ENCODE peak calls at places on chromosomes 3 and 15, in nine cellular contexts. One of them, this sample, is unnamed.
A peak's percentile ranks its signal among the peaks of the same experiment; 100 is the strongest.

GRCh38 chr3:57753016-57753415 is 3.1 kb upstream of the SLMAP start:
- DNase-seq in nephron progenitor cell: no peak
- DNase-seq in HFFc6: no peak
- DNase-seq in lung microvascular endothelial cell: no peak
- DNase-seq in epithelial cell of prostate: no peak
- DNase-seq in stimulated activated CD4-positive, alpha-beta T cell treated with anti-CD3 and anti-CD28 coated beads, TNF-alpha, amount 100 ng/mL, for 48 hours: no peak
- DNase-seq in NCI-H1048: no peak
- DNase-seq in NCI-H2171 treated with DMSO at 0.1 percent for 48 hours: no peak
- DNase-seq in heart right ventricle: no peak
- DNase-seq in this sample: no peak

GRCh38 chr3:81443948-81444347 is 317.5 kb downstream of the GBE1 start:
- DNase-seq in lung microvascular endothelial cell: peak; percentile 12
- DNase-seq in nephron progenitor cell: no peak
- DNase-seq in heart right ventricle: no peak
- DNase-seq in stimulated activated CD4-positive, alpha-beta T cell treated with anti-CD3 and anti-CD28 coated beads, TNF-alpha, amount 100 ng/mL, for 48 hours: no peak
- DNase-seq in HFFc6: peak; percentile 25
- DNase-seq in epithelial cell of prostate: peak; percentile 41
- DNase-seq in NCI-H2171 treated with DMSO at 0.1 percent for 48 hours: no peak
- DNase-seq in NCI-H1048: no peak
- DNase-seq in this sample: no peak

GRCh38 chr3:153219147-153219546 is 57.1 kb downstream of the RAP2B start:
- DNase-seq in nephron progenitor cell: no peak
- DNase-seq in heart right ventricle: no peak
- DNase-seq in epithelial cell of prostate: no peak
- DNase-seq in stimulated activated CD4-positive, alpha-beta T cell treated with anti-CD3 and anti-CD28 coated beads, TNF-alpha, amount 100 ng/mL, for 48 hours: no peak
- DNase-seq in lung microvascular endothelial cell: no peak
- DNase-seq in NCI-H2171 treated with DMSO at 0.1 percent for 48 hours: no peak
- DNase-seq in HFFc6: no peak
- DNase-seq in NCI-H1048: no peak
- DNase-seq in this sample: no peak

GRCh38 chr15:69854521-69855171 is 243.1 kb downstream of the TLE3 start:
- DNase-seq in heart right ventricle: no peak
- DNase-seq in epithelial cell of prostate: no peak
- DNase-seq in NCI-H1048: no peak
- DNase-seq in lung microvascular endothelial cell: no peak
- DNase-seq in stimulated activated CD4-positive, alpha-beta T cell treated with anti-CD3 and anti-CD28 coated beads, TNF-alpha, amount 100 ng/mL, for 48 hours: no peak
- DNase-seq in nephron progenitor cell: no peak
- DNase-seq in NCI-H2171 treated with DMSO at 0.1 percent for 48 hours: no peak
- DNase-seq in HFFc6: peak; percentile 70
- DNase-seq in this sample: no peak

GRCh38 chr3:13851091-13851849 is 28.6 kb downstream of the WNT7A start:
- DNase-seq in lung microvascular endothelial cell: no peak
- DNase-seq in NCI-H2171 treated with DMSO at 0.1 percent for 48 hours: no peak
- DNase-seq in HFFc6: no peak
- DNase-seq in NCI-H1048: no peak
- DNase-seq in nephron progenitor cell: no peak
- DNase-seq in heart right ventricle: no peak
- DNase-seq in epithelial cell of prostate: no peak
- DNase-seq in stimulated activated CD4-positive, alpha-beta T cell treated with anti-CD3 and anti-CD28 coated beads, TNF-alpha, amount 100 ng/mL, for 48 hours: no peak
- DNase-seq in this sample: no peak

GRCh38 chr3:73669268-73669667 is 44.5 kb upstream of the PDZRN3 start:
- DNase-seq in lung microvascular endothelial cell: no peak
- DNase-seq in nephron progenitor cell: no peak
- DNase-seq in heart right ventricle: no peak
- DNase-seq in NCI-H1048: no peak
- DNase-seq in stimulated activated CD4-positive, alpha-beta T cell treated with anti-CD3 and anti-CD28 coated beads, TNF-alpha, amount 100 ng/mL, for 48 hours: no peak
- DNase-seq in epithelial cell of prostate: no peak
- DNase-seq in HFFc6: peak; percentile 9
- DNase-seq in NCI-H2171 treated with DMSO at 0.1 percent for 48 hours: no peak
- DNase-seq in this sample: no peak

GRCh38 chr3:183548262-183548769 is 7.2 kb downstream of the KLHL6 start:
- DNase-seq in nephron progenitor cell: no peak
- DNase-seq in stimulated activated CD4-positive, alpha-beta T cell treated with anti-CD3 and anti-CD28 coated beads, TNF-alpha, amount 100 ng/mL, for 48 hours: no peak
- DNase-seq in lung microvascular endothelial cell: peak; percentile 93
- DNase-seq in epithelial cell of prostate: peak; percentile 91
- DNase-seq in NCI-H2171 treated with DMSO at 0.1 percent for 48 hours: no peak
- DNase-seq in HFFc6: peak; percentile 71
- DNase-seq in NCI-H1048: no peak
- DNase-seq in heart right ventricle: no peak
- DNase-seq in this sample: peak; percentile 66

GRCh38 chr3:171267089-171267488 is 193.1 kb downstream of the TNIK start:
- DNase-seq in NCI-H2171 treated with DMSO at 0.1 percent for 48 hours: no peak
- DNase-seq in HFFc6: no peak
- DNase-seq in epithelial cell of prostate: no peak
- DNase-seq in nephron progenitor cell: no peak
- DNase-seq in lung microvascular endothelial cell: no peak
- DNase-seq in heart right ventricle: no peak
- DNase-seq in NCI-H1048: no peak
- DNase-seq in stimulated activated CD4-positive, alpha-beta T cell treated with anti-CD3 and anti-CD28 coated beads, TNF-alpha, amount 100 ng/mL, for 48 hours: no peak
- DNase-seq in this sample: no peak

GRCh38 chr3:170809021-170809974 is 60.7 kb downstream of the RPL22L1 start:
- DNase-seq in NCI-H2171 treated with DMSO at 0.1 percent for 48 hours: peak; percentile 90
- DNase-seq in lung microvascular endothelial cell: peak; percentile 85
- DNase-seq in heart right ventricle: peak; percentile 25
- DNase-seq in HFFc6: peak; percentile 74
- DNase-seq in NCI-H1048: peak; percentile 5
- DNase-seq in stimulated activated CD4-positive, alpha-beta T cell treated with anti-CD3 and anti-CD28 coated beads, TNF-alpha, amount 100 ng/mL, for 48 hours: no peak
- DNase-seq in epithelial cell of prostate: peak; percentile 54
- DNase-seq in nephron progenitor cell: peak; percentile 34
- DNase-seq in this sample: peak; percentile 32

GRCh38 chr3:46112296-46112695 is 85.0 kb upstream of the XCR1 start:
- DNase-seq in epithelial cell of prostate: no peak
- DNase-seq in NCI-H2171 treated with DMSO at 0.1 percent for 48 hours: no peak
- DNase-seq in stimulated activated CD4-positive, alpha-beta T cell treated with anti-CD3 and anti-CD28 coated beads, TNF-alpha, amount 100 ng/mL, for 48 hours: no peak
- DNase-seq in lung microvascular endothelial cell: no peak
- DNase-seq in NCI-H1048: no peak
- DNase-seq in heart right ventricle: no peak
- DNase-seq in HFFc6: peak; percentile 44
- DNase-seq in nephron progenitor cell: no peak
- DNase-seq in this sample: no peak

GRCh38 chr15:85525755-85526154 is 145.4 kb downstream of the AKAP13 start:
- DNase-seq in HFFc6: no peak
- DNase-seq in stimulated activated CD4-positive, alpha-beta T cell treated with anti-CD3 and anti-CD28 coated beads, TNF-alpha, amount 100 ng/mL, for 48 hours: no peak
- DNase-seq in NCI-H1048: no peak
- DNase-seq in nephron progenitor cell: no peak
- DNase-seq in heart right ventricle: no peak
- DNase-seq in epithelial cell of prostate: no peak
- DNase-seq in lung microvascular endothelial cell: no peak
- DNase-seq in NCI-H2171 treated with DMSO at 0.1 percent for 48 hours: no peak
- DNase-seq in this sample: no peak

GRCh38 chr3:134955874-134956273 is 160.8 kb downstream of the EPHB1 start:
- DNase-seq in NCI-H2171 treated with DMSO at 0.1 percent for 48 hours: no peak
- DNase-seq in NCI-H1048: no peak
- DNase-seq in stimulated activated CD4-positive, alpha-beta T cell treated with anti-CD3 and anti-CD28 coated beads, TNF-alpha, amount 100 ng/mL, for 48 hours: no peak
- DNase-seq in lung microvascular endothelial cell: no peak
- DNase-seq in nephron progenitor cell: no peak
- DNase-seq in epithelial cell of prostate: no peak
- DNase-seq in heart right ventricle: no peak
- DNase-seq in HFFc6: no peak
- DNase-seq in this sample: no peak

GRCh38 chr15:67184208-67184925 is 70.1 kb downstream of the AAGAB start:
- DNase-seq in HFFc6: no peak
- DNase-seq in epithelial cell of prostate: no peak
- DNase-seq in NCI-H1048: no peak
- DNase-seq in nephron progenitor cell: no peak
- DNase-seq in stimulated activated CD4-positive, alpha-beta T cell treated with anti-CD3 and anti-CD28 coated beads, TNF-alpha, amount 100 ng/mL, for 48 hours: no peak
- DNase-seq in NCI-H2171 treated with DMSO at 0.1 percent for 48 hours: no peak
- DNase-seq in heart right ventricle: no peak
- DNase-seq in lung microvascular endothelial cell: no peak
- DNase-seq in this sample: no peak

GRCh38 chr3:187445352-187445751 is 77.2 kb downstream of the RTP4 start:
- DNase-seq in nephron progenitor cell: no peak
- DNase-seq in stimulated activated CD4-positive, alpha-beta T cell treated with anti-CD3 and anti-CD28 coated beads, TNF-alpha, amount 100 ng/mL, for 48 hours: no peak
- DNase-seq in NCI-H1048: no peak
- DNase-seq in HFFc6: no peak
- DNase-seq in epithelial cell of prostate: no peak
- DNase-seq in lung microvascular endothelial cell: no peak
- DNase-seq in heart right ventricle: no peak
- DNase-seq in NCI-H2171 treated with DMSO at 0.1 percent for 48 hours: no peak
- DNase-seq in this sample: no peak

GRCh38 chr3:105821433-105821832 is 47.4 kb downstream of the CBLB start:
- DNase-seq in nephron progenitor cell: no peak
- DNase-seq in epithelial cell of prostate: no peak
- DNase-seq in HFFc6: no peak
- DNase-seq in stimulated activated CD4-positive, alpha-beta T cell treated with anti-CD3 and anti-CD28 coated beads, TNF-alpha, amount 100 ng/mL, for 48 hours: no peak
- DNase-seq in NCI-H2171 treated with DMSO at 0.1 percent for 48 hours: no peak
- DNase-seq in heart right ventricle: no peak
- DNase-seq in NCI-H1048: no peak
- DNase-seq in lung microvascular endothelial cell: peak; percentile 12
- DNase-seq in this sample: no peak

GRCh38 chr3:18441521-18441920 is 16.4 kb upstream of the SATB1 start:
- DNase-seq in lung microvascular endothelial cell: no peak
- DNase-seq in stimulated activated CD4-positive, alpha-beta T cell treated with anti-CD3 and anti-CD28 coated beads, TNF-alpha, amount 100 ng/mL, for 48 hours: no peak
- DNase-seq in HFFc6: no peak
- DNase-seq in heart right ventricle: no peak
- DNase-seq in NCI-H1048: no peak
- DNase-seq in epithelial cell of prostate: no peak
- DNase-seq in nephron progenitor cell: no peak
- DNase-seq in NCI-H2171 treated with DMSO at 0.1 percent for 48 hours: no peak
- DNase-seq in this sample: no peak

GRCh38 chr3:125512135-125512920 is 7.7 kb downstream of the SNX4 start:
- DNase-seq in heart right ventricle: no peak
- DNase-seq in stimulated activated CD4-positive, alpha-beta T cell treated with anti-CD3 and anti-CD28 coated beads, TNF-alpha, amount 100 ng/mL, for 48 hours: peak; percentile 46
- DNase-seq in NCI-H2171 treated with DMSO at 0.1 percent for 48 hours: peak; percentile 87
- DNase-seq in lung microvascular endothelial cell: peak; percentile 67
- DNase-seq in NCI-H1048: no peak
- DNase-seq in nephron progenitor cell: no peak
- DNase-seq in HFFc6: no peak
- DNase-seq in epithelial cell of prostate: no peak
- DNase-seq in this sample: no peak

GRCh38 chr15:66729339-66729951 is 27.4 kb downstream of the SMAD6 start:
- DNase-seq in NCI-H2171 treated with DMSO at 0.1 percent for 48 hours: no peak
- DNase-seq in HFFc6: peak; percentile 43
- DNase-seq in heart right ventricle: no peak
- DNase-seq in NCI-H1048: no peak
- DNase-seq in nephron progenitor cell: peak; percentile 73
- DNase-seq in lung microvascular endothelial cell: peak; percentile 34
- DNase-seq in epithelial cell of prostate: no peak
- DNase-seq in stimulated activated CD4-positive, alpha-beta T cell treated with anti-CD3 and anti-CD28 coated beads, TNF-alpha, amount 100 ng/mL, for 48 hours: no peak
- DNase-seq in this sample: no peak

GRCh38 chr3:40116478-40117162 is 192.9 kb upstream of the EIF1B start:
- DNase-seq in heart right ventricle: no peak
- DNase-seq in HFFc6: peak; percentile 80
- DNase-seq in stimulated activated CD4-positive, alpha-beta T cell treated with anti-CD3 and anti-CD28 coated beads, TNF-alpha, amount 100 ng/mL, for 48 hours: no peak
- DNase-seq in NCI-H1048: no peak
- DNase-seq in NCI-H2171 treated with DMSO at 0.1 percent for 48 hours: no peak
- DNase-seq in nephron progenitor cell: no peak
- DNase-seq in lung microvascular endothelial cell: peak; percentile 8
- DNase-seq in epithelial cell of prostate: peak; percentile 62
- DNase-seq in this sample: no peak

GRCh38 chr3:122314467-122314866 is 10.6 kb upstream of the CSTA start:
- DNase-seq in NCI-H1048: no peak
- DNase-seq in epithelial cell of prostate: peak; percentile 58
- DNase-seq in nephron progenitor cell: no peak
- DNase-seq in stimulated activated CD4-positive, alpha-beta T cell treated with anti-CD3 and anti-CD28 coated beads, TNF-alpha, amount 100 ng/mL, for 48 hours: no peak
- DNase-seq in NCI-H2171 treated with DMSO at 0.1 percent for 48 hours: no peak
- DNase-seq in heart right ventricle: no peak
- DNase-seq in HFFc6: no peak
- DNase-seq in lung microvascular endothelial cell: no peak
- DNase-seq in this sample: no peak

GRCh38 chr3:183447206-183448001 is 19.0 kb upstream of the MCF2L2 start:
- DNase-seq in NCI-H2171 treated with DMSO at 0.1 percent for 48 hours: peak; percentile 94
- DNase-seq in HFFc6: peak; percentile 80
- DNase-seq in NCI-H1048: no peak
- DNase-seq in epithelial cell of prostate: no peak
- DNase-seq in heart right ventricle: peak; percentile 92
- DNase-seq in lung microvascular endothelial cell: peak; percentile 91
- DNase-seq in stimulated activated CD4-positive, alpha-beta T cell treated with anti-CD3 and anti-CD28 coated beads, TNF-alpha, amount 100 ng/mL, for 48 hours: peak; percentile 74
- DNase-seq in nephron progenitor cell: peak; percentile 92
- DNase-seq in this sample: peak; percentile 92

GRCh38 chr3:69199942-69200341 is 77.5 kb upstream of the LMOD3 start:
- DNase-seq in NCI-H1048: no peak
- DNase-seq in HFFc6: no peak
- DNase-seq in stimulated activated CD4-positive, alpha-beta T cell treated with anti-CD3 and anti-CD28 coated beads, TNF-alpha, amount 100 ng/mL, for 48 hours: no peak
- DNase-seq in heart right ventricle: no peak
- DNase-seq in lung microvascular endothelial cell: no peak
- DNase-seq in nephron progenitor cell: no peak
- DNase-seq in epithelial cell of prostate: no peak
- DNase-seq in NCI-H2171 treated with DMSO at 0.1 percent for 48 hours: no peak
- DNase-seq in this sample: no peak

GRCh38 chr15:58839485-58839884 is 68.4 kb downstream of the MINDY2 start:
- DNase-seq in stimulated activated CD4-positive, alpha-beta T cell treated with anti-CD3 and anti-CD28 coated beads, TNF-alpha, amount 100 ng/mL, for 48 hours: no peak
- DNase-seq in lung microvascular endothelial cell: no peak
- DNase-seq in heart right ventricle: no peak
- DNase-seq in epithelial cell of prostate: no peak
- DNase-seq in nephron progenitor cell: no peak
- DNase-seq in NCI-H2171 treated with DMSO at 0.1 percent for 48 hours: no peak
- DNase-seq in HFFc6: no peak
- DNase-seq in NCI-H1048: no peak
- DNase-seq in this sample: no peak

GRCh38 chr3:112739252-112739945 is 98.5 kb upstream of the CCDC80 start:
- DNase-seq in lung microvascular endothelial cell: no peak
- DNase-seq in nephron progenitor cell: no peak
- DNase-seq in epithelial cell of prostate: no peak
- DNase-seq in NCI-H2171 treated with DMSO at 0.1 percent for 48 hours: no peak
- DNase-seq in NCI-H1048: no peak
- DNase-seq in heart right ventricle: no peak
- DNase-seq in stimulated activated CD4-positive, alpha-beta T cell treated with anti-CD3 and anti-CD28 coated beads, TNF-alpha, amount 100 ng/mL, for 48 hours: no peak
- DNase-seq in HFFc6: peak; percentile 54
- DNase-seq in this sample: no peak

GRCh38 chr3:187889601-187890404 is 144.5 kb upstream of the BCL6 start:
- DNase-seq in heart right ventricle: no peak
- DNase-seq in lung microvascular endothelial cell: no peak
- DNase-seq in nephron progenitor cell: no peak
- DNase-seq in epithelial cell of prostate: no peak
- DNase-seq in HFFc6: no peak
- DNase-seq in stimulated activated CD4-positive, alpha-beta T cell treated with anti-CD3 and anti-CD28 coated beads, TNF-alpha, amount 100 ng/mL, for 48 hours: no peak
- DNase-seq in NCI-H1048: no peak
- DNase-seq in NCI-H2171 treated with DMSO at 0.1 percent for 48 hours: no peak
- DNase-seq in this sample: no peak

GRCh38 chr15:77639431-77639830 is 6.7 kb upstream of the LINGO1 start:
- DNase-seq in HFFc6: no peak
- DNase-seq in nephron progenitor cell: no peak
- DNase-seq in lung microvascular endothelial cell: no peak
- DNase-seq in heart right ventricle: no peak
- DNase-seq in NCI-H2171 treated with DMSO at 0.1 percent for 48 hours: no peak
- DNase-seq in NCI-H1048: no peak
- DNase-seq in epithelial cell of prostate: no peak
- DNase-seq in stimulated activated CD4-positive, alpha-beta T cell treated with anti-CD3 and anti-CD28 coated beads, TNF-alpha, amount 100 ng/mL, for 48 hours: no peak
- DNase-seq in this sample: no peak

GRCh38 chr15:101615414-101615985 is 36.7 kb downstream of the TM2D3 start:
- DNase-seq in NCI-H1048: no peak
- DNase-seq in lung microvascular endothelial cell: no peak
- DNase-seq in stimulated activated CD4-positive, alpha-beta T cell treated with anti-CD3 and anti-CD28 coated beads, TNF-alpha, amount 100 ng/mL, for 48 hours: no peak
- DNase-seq in nephron progenitor cell: no peak
- DNase-seq in HFFc6: no peak
- DNase-seq in heart right ventricle: no peak
- DNase-seq in NCI-H2171 treated with DMSO at 0.1 percent for 48 hours: no peak
- DNase-seq in epithelial cell of prostate: no peak
- DNase-seq in this sample: no peak

GRCh38 chr15:25236861-25237155 is 202.0 kb downstream of the UBE3A start:
- DNase-seq in lung microvascular endothelial cell: no peak
- DNase-seq in epithelial cell of prostate: no peak
- DNase-seq in stimulated activated CD4-positive, alpha-beta T cell treated with anti-CD3 and anti-CD28 coated beads, TNF-alpha, amount 100 ng/mL, for 48 hours: no peak
- DNase-seq in HFFc6: no peak
- DNase-seq in heart right ventricle: no peak
- DNase-seq in NCI-H1048: no peak
- DNase-seq in NCI-H2171 treated with DMSO at 0.1 percent for 48 hours: no peak
- DNase-seq in nephron progenitor cell: no peak
- DNase-seq in this sample: no peak

GRCh38 chr3:33645060-33645841 is 72.8 kb downstream of the CLASP2 start:
- DNase-seq in HFFc6: no peak
- DNase-seq in nephron progenitor cell: no peak
- DNase-seq in NCI-H2171 treated with DMSO at 0.1 percent for 48 hours: peak; percentile 62
- DNase-seq in heart right ventricle: no peak
- DNase-seq in lung microvascular endothelial cell: peak; percentile 8
- DNase-seq in NCI-H1048: no peak
- DNase-seq in epithelial cell of prostate: no peak
- DNase-seq in stimulated activated CD4-positive, alpha-beta T cell treated with anti-CD3 and anti-CD28 coated beads, TNF-alpha, amount 100 ng/mL, for 48 hours: peak; percentile 11
- DNase-seq in this sample: no peak

GRCh38 chr3:62376906-62377865 is 3.8 kb upstream of the FEZF2 start:
- DNase-seq in lung microvascular endothelial cell: no peak
- DNase-seq in NCI-H1048: no peak
- DNase-seq in nephron progenitor cell: no peak
- DNase-seq in heart right ventricle: no peak
- DNase-seq in stimulated activated CD4-positive, alpha-beta T cell treated with anti-CD3 and anti-CD28 coated beads, TNF-alpha, amount 100 ng/mL, for 48 hours: no peak
- DNase-seq in NCI-H2171 treated with DMSO at 0.1 percent for 48 hours: no peak
- DNase-seq in epithelial cell of prostate: no peak
- DNase-seq in HFFc6: no peak
- DNase-seq in this sample: no peak

GRCh38 chr15:26095710-26096330 is 232.7 kb upstream of the ATP10A start:
- DNase-seq in NCI-H2171 treated with DMSO at 0.1 percent for 48 hours: no peak
- DNase-seq in lung microvascular endothelial cell: no peak
- DNase-seq in stimulated activated CD4-positive, alpha-beta T cell treated with anti-CD3 and anti-CD28 coated beads, TNF-alpha, amount 100 ng/mL, for 48 hours: no peak
- DNase-seq in NCI-H1048: no peak
- DNase-seq in heart right ventricle: no peak
- DNase-seq in epithelial cell of prostate: no peak
- DNase-seq in HFFc6: no peak
- DNase-seq in nephron progenitor cell: peak; percentile 29
- DNase-seq in this sample: no peak

This sample was measured in neuronal stem cell.